ENCODE peak calls at places on chromosome 19, in four cellular contexts. M, L, G and K are unnamed samples.

GRCh38 chr19:51552996-51553725 is 17.9 kb upstream of the ZNF175 start:
- DNase-seq in M (peak; percentile 76), L (peak; percentile 22), G (peak; percentile 72), K (no peak)

GRCh38 chr19:49613374-49613773 is 22.4 kb downstream of the PRR12 start:
- DNase-seq in M (no peak), L (no peak), G (no peak), K (no peak)

GRCh38 chr19:46471116-46471733 is at the start of gene PNMA8A:
- DNase-seq in M (peak; percentile 80), L (no peak), G (peak; percentile 74), K (no peak)

GRCh38 chr19:17209126-17210036 is 5.8 kb upstream of the USE1 start:
- DNase-seq in M (no peak), L (peak; percentile 18), G (no peak), K (no peak)

GRCh38 chr19:15532779-15533521 is 24.6 kb downstream of the CYP4F22 start:
- DNase-seq in M (no peak), L (peak; percentile 12), G (no peak), K (no peak)

GRCh38 chr19:8515317-8515716 is 1.4 kb upstream of the ZNF414 start:
- DNase-seq in M (no peak), L (no peak), G (no peak), K (no peak)

GRCh38 chr19:46049597-46049996 is 8.8 kb upstream of the IGFL4 start:
- DNase-seq in M (no peak), L (no peak), G (no peak), K (no peak)

GRCh38 chr19:10517361-10517759 is at the start of gene S1PR5:
- DNase-seq in M (peak; percentile 44), L (no peak), G (no peak), K (no peak)

GRCh38 chr19:21580101-21580500 is 74.7 kb downstream of the ZNF429 start:
- DNase-seq in M (no peak), L (no peak), G (no peak), K (no peak)

GRCh38 chr19:28615546-28615916 is 597.4 kb downstream of the UQCRFS1 start:
- DNase-seq in M (no peak), L (no peak), G (no peak), K (no peak)

GRCh38 chr19:4795400-4795799 is 3.9 kb downstream of the FEM1A start:
- DNase-seq in M (no peak), L (peak; percentile 71), G (no peak), K (no peak)

GRCh38 chr19:13978306-13978705 is 26.0 kb downstream of the DCAF15 start:
- DNase-seq in M (peak; percentile 86), L (peak; percentile 53), G (peak; percentile 88), K (no peak)

GRCh38 chr19:7862413-7862951 is 11.7 kb downstream of the PRR36 start:
- DNase-seq in M (no peak), L (peak; percentile 29), G (peak; percentile 35), K (no peak)

GRCh38 chr19:16447015-16447384 is 24.8 kb downstream of the EPS15L1 start:
- DNase-seq in M (peak; percentile 78), L (peak; percentile 62), G (peak; percentile 82), K (peak; percentile 52)

GRCh38 chr19:54804571-54804970 is 1.2 kb downstream of the KIR2DL4 start:
- DNase-seq in M (no peak), L (no peak), G (no peak), K (no peak)

GRCh38 chr19:5455367-5456129 is at the start of gene ZNRF4:
- DNase-seq in M (no peak), L (no peak), G (no peak), K (no peak)

DNA sequence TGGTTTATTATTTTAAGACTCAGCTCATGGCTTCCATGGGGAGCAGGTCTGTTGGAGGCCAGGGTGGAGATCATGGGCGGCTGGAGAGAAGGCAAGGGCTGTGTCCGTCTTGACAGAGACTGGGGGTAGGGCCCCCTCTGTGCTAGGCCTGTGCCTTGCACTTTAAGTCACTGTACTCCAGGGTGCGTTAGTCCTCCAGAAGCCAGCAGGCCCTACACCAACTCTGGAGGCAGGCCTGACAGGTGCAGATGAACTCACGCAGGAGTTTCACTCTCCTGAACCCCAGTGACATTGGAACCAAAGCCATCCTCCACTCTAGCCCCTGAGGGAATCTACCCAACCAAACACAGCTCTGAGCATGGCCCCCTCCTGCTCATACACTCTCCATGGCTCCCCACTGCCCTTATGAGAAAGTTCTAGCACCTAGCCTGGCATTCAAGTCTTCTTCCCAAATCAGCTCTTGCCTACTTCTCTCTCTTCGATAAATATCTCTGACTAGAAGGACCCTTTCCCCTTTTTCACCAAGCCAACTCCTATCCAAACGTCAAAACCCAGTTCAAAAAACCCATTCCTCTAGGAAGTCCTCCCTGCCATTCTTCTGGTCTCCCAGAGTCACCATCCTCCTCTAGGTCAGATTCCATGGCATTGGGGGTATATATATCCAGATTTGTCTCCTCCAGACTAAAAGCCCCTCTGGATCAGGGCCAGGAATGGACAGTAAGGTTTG is 15.1 kb downstream of the MEF2B start:
- DNase-seq in M (no peak), L (no peak), G (no peak), K (no peak)
- TF ChIP-seq CTCF in M (no peak), L (no peak), G (no peak), K (no peak)

DNA sequence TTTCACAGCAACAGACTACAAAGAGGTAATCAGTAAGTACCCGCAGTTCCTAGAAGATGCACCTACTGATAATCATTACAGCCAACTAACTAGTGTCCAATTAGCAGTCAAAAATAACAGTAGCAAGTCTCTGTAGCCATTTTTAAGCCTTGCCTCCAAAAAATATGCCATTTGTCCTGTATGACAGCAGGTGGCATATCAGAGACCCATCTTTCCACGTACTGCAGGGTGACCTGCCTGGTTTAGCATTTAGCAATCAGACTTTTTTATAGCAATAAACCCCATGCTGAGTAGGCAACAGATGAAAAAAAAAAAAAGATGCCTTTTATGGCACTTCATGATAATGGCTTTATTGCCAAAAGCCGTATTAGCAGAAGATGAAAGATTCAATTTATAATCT is 155.3 kb upstream of the LSM14A start:
- DNase-seq in M (no peak), L (no peak), G (no peak), K (no peak)
- TF ChIP-seq CTCF in M (no peak), L (no peak), G (no peak), K (no peak)

DNA sequence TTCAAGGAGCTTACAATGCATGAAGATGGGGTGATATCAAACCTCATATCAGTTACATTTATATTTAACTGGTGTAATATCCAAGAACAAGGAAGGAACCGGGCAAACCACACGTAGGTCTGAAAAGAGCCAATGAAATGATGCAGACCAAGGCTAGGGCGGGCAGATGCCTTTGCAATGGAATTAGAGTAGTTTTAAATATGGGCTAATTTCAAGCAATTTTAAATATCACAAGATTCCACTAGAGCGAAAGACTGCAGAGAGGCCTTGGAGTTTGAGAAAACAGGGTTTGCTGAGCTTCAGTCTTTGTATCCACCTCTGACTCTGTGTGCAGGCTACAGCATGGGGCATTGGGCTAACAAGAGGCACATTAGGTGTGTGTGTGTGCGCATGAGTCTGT is 53.9 kb upstream of the ZNF536 start:
- DNase-seq in M (no peak), L (no peak), G (no peak), K (no peak)
- TF ChIP-seq CTCF in M (no peak), L (no peak), G (no peak), K (no peak)

GRCh38 chr19:31335716-31336115 is 13.5 kb downstream of the TSHZ3 start:
- DNase-seq in M (no peak), L (no peak), G (no peak), K (no peak)

GRCh38 chr19:31340059-31341025 is 8.9 kb downstream of the TSHZ3 start:
- DNase-seq in M (no peak), L (peak; percentile 44), G (no peak), K (peak; percentile 85)

GRCh38 chr19:31339405-31339804 is 9.8 kb downstream of the TSHZ3 start:
- DNase-seq in M (no peak), L (no peak), G (no peak), K (no peak)

GRCh38 chr19:31337007-31337914 is 12.0 kb downstream of the TSHZ3 start:
- DNase-seq in M (no peak), L (no peak), G (no peak), K (no peak)

DNA sequence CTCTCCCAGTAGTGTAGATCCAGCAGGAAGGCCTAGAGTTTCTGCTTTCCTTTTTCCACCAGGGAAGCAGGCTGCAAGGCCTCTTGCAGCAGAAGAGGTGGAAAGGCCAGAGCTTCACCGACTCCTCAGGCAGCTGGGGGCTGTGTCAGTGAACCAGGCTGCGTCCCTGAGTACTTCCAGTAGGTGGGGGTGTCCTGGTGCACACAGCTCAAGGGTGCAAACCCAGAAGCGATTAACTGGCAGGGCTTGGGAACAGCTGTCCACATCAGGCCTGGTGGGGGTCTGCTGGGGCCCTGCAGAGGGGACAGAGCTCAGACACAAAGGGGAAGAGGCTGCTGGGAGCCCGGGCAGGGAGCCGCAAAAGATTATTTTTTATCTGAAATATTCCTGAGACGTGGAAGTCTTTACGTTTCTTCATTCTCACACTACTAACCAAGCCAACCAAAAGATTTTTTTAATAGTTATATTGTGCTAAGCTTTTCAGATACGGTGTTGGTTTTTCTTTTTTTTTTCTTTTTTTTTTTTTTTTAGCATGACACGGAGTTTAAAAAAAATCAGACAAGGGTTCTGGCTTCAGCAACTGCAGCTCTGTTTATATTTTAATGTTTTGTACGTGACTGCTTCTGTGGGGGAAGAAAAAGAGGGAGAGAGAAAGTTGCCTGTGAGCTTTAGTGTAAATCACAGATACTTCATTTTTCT is 11.0 kb downstream of the TSHZ3 start:
- DNase-seq in M (peak; percentile 57), L (no peak), G (peak; percentile 58), K (no peak)
- TF ChIP-seq CTCF in M (peak; percentile 44), L (peak; percentile 65), G (peak; percentile 73), K (peak; percentile 66)

GRCh38 chr19:38385057-38385803 is 2.6 kb downstream of the GGN start:
- DNase-seq in M (no peak), L (no peak), G (no peak), K (no peak)

GRCh38 chr19:38383743-38384142 is 4.1 kb downstream of the GGN start:
- DNase-seq in M (no peak), L (no peak), G (no peak), K (no peak)

GRCh38 chr19:38385804-38386257 is 2.0 kb downstream of the GGN start:
- DNase-seq in M (no peak), L (no peak), G (no peak), K (no peak)

GRCh38 chr19:38383184-38383583 is 4.7 kb downstream of the GGN start:
- DNase-seq in M (no peak), L (no peak), G (no peak), K (no peak)

DNA sequence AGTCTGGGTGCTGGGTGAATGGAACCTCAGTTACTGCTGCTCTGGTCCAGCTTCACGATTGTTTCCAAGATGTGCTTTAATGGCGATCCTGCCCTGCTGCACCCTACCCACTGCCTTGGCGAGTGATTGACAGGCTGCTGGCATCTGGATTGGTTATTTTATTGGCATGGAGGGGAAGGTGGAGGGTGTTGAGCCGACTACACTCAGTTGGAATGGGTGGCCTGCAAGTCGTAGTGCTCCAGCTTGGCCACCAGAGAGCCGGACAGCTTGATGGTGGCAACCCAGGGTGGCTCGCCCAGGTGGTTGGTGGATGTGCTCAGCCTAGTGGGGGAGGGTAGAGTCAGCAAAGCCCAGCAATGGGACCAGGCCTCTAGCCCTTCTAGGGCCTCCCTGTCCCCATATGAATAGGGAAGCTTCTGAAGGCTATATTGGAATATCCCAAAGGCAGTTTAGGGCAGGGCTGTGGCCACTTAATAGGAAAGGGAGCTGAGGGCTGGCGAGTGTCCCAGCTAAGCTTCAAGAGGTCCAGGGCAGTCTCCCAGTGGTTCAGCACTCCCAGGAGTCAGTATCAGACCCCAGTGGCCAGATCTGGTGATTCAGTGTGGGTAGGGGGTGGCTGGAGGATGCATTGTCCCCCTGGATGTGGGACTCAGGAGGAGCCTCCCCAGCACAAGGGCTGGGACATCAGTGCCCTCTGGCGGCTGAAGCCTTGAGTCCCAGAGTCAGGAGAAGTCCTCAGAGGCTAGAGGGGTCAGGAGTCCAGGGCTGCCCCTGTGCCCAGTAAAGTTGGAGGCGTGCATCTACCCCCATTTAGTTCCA is 3.4 kb downstream of the GGN start:
- DNase-seq in M (no peak), L (no peak), G (no peak), K (no peak)
- TF ChIP-seq CTCF in M (no peak), L (peak; percentile 70), G (no peak), K (peak; percentile 18)

GRCh38 chr19:3770136-3771032 is 1.6 kb downstream of the RAX2 start:
- DNase-seq in M (no peak), L (no peak), G (no peak), K (no peak)
- TF ChIP-seq CTCF in M (no peak), L (no peak), G (no peak), K (no peak)